ENCODE peak calls at places on chromosomes 16 and 17, in eight cellular contexts. G is brain microvascular endothelial cell; E is HuH-7.5; V is DMS153; L is neuronal stem cell; A is stimulated activated CD8-positive, alpha-beta memory T cell treated with anti-CD3 and anti-CD28 coated beads, Interleukin-4, amount 100 ng/mL, for 4 hours; B is tibial nerve; T is dorsolateral prefrontal cortex. F is an unnamed sample.

GRCh38 chr17:28396635-28397239 is 9.3 kb downstream of the SLC46A1 start:
- DNase-seq in E (no peak), B (no peak), L (no peak), A (no peak), T (no peak), V (no peak), G (no peak), F (no peak)

GRCh38 chr17:33509331-33509730 is 216.2 kb upstream of the ASIC2 start:
- DNase-seq in T (peak; percentile 50), A (no peak), E (no peak), L (no peak), G (no peak), V (no peak), B (no peak), F (no peak)

GRCh38 chr16:89133457-89134127 is 38.0 kb upstream of the CDH15 start:
- DNase-seq in T (no peak), B (no peak), E (no peak), L (no peak), G (no peak), V (no peak), A (no peak), F (no peak)

GRCh38 chr16:55389426-55390073 is 65.5 kb downstream of the IRX6 start:
- DNase-seq in E (no peak), B (no peak), A (no peak), V (no peak), T (no peak), G (no peak), L (no peak), F (no peak)

GRCh38 chr16:49485663-49486062 is 112.1 kb downstream of the C16orf78 start:
- DNase-seq in B (no peak), T (peak; percentile 12), A (no peak), G (no peak), V (no peak), L (no peak), E (no peak), F (no peak)

GRCh38 chr17:55149485-55149884 is 115.3 kb upstream of the HLF start:
- DNase-seq in A (no peak), E (no peak), B (no peak), G (no peak), V (peak; percentile 10), L (no peak), T (no peak), F (peak; percentile 78)

GRCh38 chr17:77506371-77506991 is 365.7 kb downstream of the SEC14L1 start:
- DNase-seq in T (peak; percentile 21), L (no peak), B (no peak), G (no peak), V (no peak), E (no peak), A (no peak), F (no peak)

GRCh38 chr16:63037761-63038562 is 1001.7 kb upstream of the CDH8 start:
- DNase-seq in T (no peak), V (no peak), A (no peak), L (no peak), B (no peak), E (no peak), G (no peak), F (no peak)

GRCh38 chr16:17770104-17770503 is 299.3 kb upstream of the XYLT1 start:
- DNase-seq in G (no peak), B (no peak), E (no peak), L (no peak), T (no peak), A (no peak), V (no peak), F (no peak)

GRCh38 chr17:57781386-57782050 is 36.4 kb upstream of the CCDC182 start:
- DNase-seq in E (no peak), G (no peak), B (no peak), V (no peak), L (no peak), T (no peak), A (no peak), F (no peak)

GRCh38 chr16:4733747-4734062 is 366 bp downstream of the ANKS3 start:
- DNase-seq in B (no peak), L (no peak), A (peak; percentile 3), T (peak; percentile 45), G (peak; percentile 1), V (no peak), E (peak; percentile 25), F (no peak)

GRCh38 chr17:27609606-27610303 is 21.2 kb upstream of the LGALS9 start:
- DNase-seq in B (no peak), E (peak; percentile 67), T (peak; percentile 72), V (peak; percentile 21), G (no peak), A (no peak), L (no peak), F (no peak)

GRCh38 chr16:23706439-23706838 is 6.6 kb downstream of the ERN2 start:
- DNase-seq in B (no peak), G (no peak), A (no peak), L (no peak), T (no peak), E (no peak), V (no peak), F (no peak)

GRCh38 chr16:66551362-66551761 is 1.0 kb upstream of the CKLF start:
- DNase-seq in E (peak; percentile 56), T (no peak), B (no peak), A (peak; percentile 38), V (peak; percentile 50), L (no peak), G (no peak), F (no peak)

GRCh38 chr16:66717776-66718175 is 21.2 kb upstream of the CMTM4 start:
- DNase-seq in T (no peak), G (no peak), B (no peak), E (no peak), A (no peak), V (no peak), L (no peak), F (no peak)